ENCODE peak calls at places on chromosome 15, in four cellular contexts. E is MM.1S, G is cardiac muscle cell, V is gastrocnemius medialis. S is an unnamed sample.

GRCh38 chr15:48596841-48597240 is 48.7 kb downstream of the FBN1 start:
- DNase-seq in E (no peak), G (no peak), V (no peak), S (no peak)

GRCh38 chr15:53323197-53323596 is 436.3 kb downstream of the WDR72 start:
- DNase-seq in E (no peak), G (no peak), V (no peak), S (no peak)

GRCh38 chr15:76217029-76217866 is 94.0 kb downstream of the ETFA start:
- DNase-seq in E (no peak), G (peak), V (no peak), S (no peak)

GRCh38 chr15:47338771-47339170 is 378.5 kb upstream of the SEMA6D start:
- DNase-seq in E (no peak), G (no peak), V (no peak), S (no peak)

GRCh38 chr15:95475067-95475466 is 855.4 kb upstream of the NR2F2 start:
- DNase-seq in E (no peak), G (no peak), V (no peak), S (no peak)

GRCh38 chr15:55587321-55588069 is 650 bp downstream of the PYGO1 start:
- DNase-seq in E (peak), G (peak), V (no peak), S (no peak)

GRCh38 chr15:48059786-48060185 is 61.0 kb upstream of the SLC24A5 start:
- DNase-seq in E (no peak), G (peak), V (no peak), S (no peak)

GRCh38 chr15:43215961-43216360 is 4.9 kb downstream of the EPB42 start:
- DNase-seq in E (no peak), G (no peak), V (no peak), S (no peak)

GRCh38 chr15:82663186-82663600 is 16.0 kb upstream of the CPEB1 start:
- DNase-seq in E (peak), G (peak), V (no peak), S (peak)

GRCh38 chr15:70265466-70265978 is 167.8 kb upstream of the TLE3 start:
- DNase-seq in E (no peak), G (no peak), V (no peak), S (no peak)

GRCh38 chr15:95712785-95713184 is 617.7 kb upstream of the NR2F2 start:
- DNase-seq in E (no peak), G (no peak), V (no peak), S (no peak)

GRCh38 chr15:99249270-99249817 is at the start of gene TTC23:
- DNase-seq in E (no peak), G (peak), V (no peak), S (no peak)

GRCh38 chr15:61130945-61131597 is 98.0 kb downstream of the RORA start:
- DNase-seq in E (no peak), G (no peak), V (no peak), S (no peak)

GRCh38 chr15:80242132-80242769 is 9.8 kb downstream of the CTXND1 start:
- DNase-seq in E (peak), G (peak), V (no peak), S (peak)

GRCh38 chr15:37016287-37016686 is 84.1 kb downstream of the MEIS2 start:
- DNase-seq in E (no peak), G (peak), V (no peak), S (no peak)

GRCh38 chr15:94097567-94097966 is 133.8 kb upstream of the MCTP2 start:
- DNase-seq in E (no peak), G (no peak), V (no peak), S (no peak)

DNA sequence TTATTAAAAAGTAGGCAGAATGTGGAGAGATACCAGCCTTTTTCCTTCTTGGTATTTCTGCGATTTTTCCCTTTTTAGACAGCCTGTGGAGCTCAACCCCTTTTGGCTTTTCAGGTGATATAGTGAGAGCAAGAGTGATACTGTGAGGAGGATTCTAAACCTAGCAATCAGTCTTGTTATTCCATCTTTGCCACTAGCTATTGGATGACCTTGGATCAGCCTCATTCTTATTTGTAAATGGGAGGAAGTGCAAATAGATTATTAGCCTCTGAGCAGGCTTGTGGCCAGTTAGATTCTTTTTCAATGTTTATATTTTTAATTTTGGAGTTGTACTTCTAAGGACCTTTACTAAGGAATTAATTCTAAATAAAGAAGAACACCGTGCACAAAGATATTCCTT is 34.0 kb downstream of the IQGAP1 start:
- DNase-seq in E (no peak), G (no peak), V (no peak), S (no peak)
- TF ChIP-seq CTCF in E (no peak), G (no peak), V (no peak), S (no peak)

GRCh38 chr15:71752604-71753289 is 57.6 kb upstream of the NR2E3 start:
- DNase-seq in E (peak), G (peak), V (no peak), S (peak)
- TF ChIP-seq CTCF in E (peak), G (peak), V (peak), S (peak)

DNA sequence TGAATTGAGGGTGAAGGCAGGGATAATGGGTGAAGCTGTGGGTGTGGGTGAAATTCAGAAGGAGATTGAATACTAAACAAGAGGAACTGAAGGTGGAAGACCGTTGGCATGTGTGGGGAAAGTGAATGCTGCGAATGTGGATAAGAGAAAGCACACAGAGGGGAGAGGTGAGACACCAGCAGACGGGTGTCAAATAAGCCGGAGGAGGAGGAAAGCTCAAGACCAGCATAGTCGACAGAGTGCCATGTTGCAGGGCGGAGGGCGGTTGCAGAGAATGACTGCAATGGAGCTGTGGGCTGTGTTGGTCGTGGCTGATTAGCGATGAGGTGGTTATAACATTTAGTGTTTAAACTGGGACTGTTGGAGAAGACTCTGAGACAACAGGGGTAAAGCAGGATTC is 16.4 kb upstream of the HCN4 start:
- DNase-seq in E (no peak), G (no peak), V (no peak), S (no peak)
- TF ChIP-seq CTCF in E (no peak), G (no peak), V (no peak), S (no peak)

GRCh38 chr15:74955796-74956647 is 550 bp downstream of the RPP25 start:
- DNase-seq in E (peak), G (peak), V (peak), S (peak)
- TF ChIP-seq CTCF in E (peak), G (peak), V (peak), S (peak)

GRCh38 chr15:26365077-26365476 is 407.8 kb downstream of the GABRB3 start:
- DNase-seq in E (no peak), G (no peak), V (no peak), S (no peak)
- TF ChIP-seq CTCF in E (no peak), G (no peak), V (no peak), S (no peak)

DNA sequence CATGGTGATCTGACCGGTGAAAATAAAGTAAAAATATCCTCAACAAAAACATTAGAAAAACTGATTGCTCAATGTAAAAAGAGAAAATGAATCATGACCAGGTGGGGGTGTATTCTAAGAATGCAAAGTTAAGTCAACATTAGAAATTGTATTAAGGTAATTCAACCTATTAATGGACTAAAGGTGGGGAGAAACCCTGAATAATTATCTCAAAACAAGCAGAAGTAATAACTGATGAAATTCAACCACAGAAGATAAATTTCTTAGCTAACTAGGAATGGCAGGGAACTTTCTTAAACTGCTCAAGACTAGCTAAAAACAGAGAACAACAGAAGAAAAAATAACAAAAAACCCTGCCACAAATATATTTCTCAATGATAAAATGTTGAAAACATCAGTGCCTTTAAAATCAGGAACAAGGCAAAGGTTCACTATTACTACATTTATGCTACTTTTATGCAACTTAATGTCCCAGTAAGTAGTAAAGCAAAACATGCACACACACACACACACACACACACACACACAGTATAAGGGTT is 204.4 kb upstream of the THBS1 start:
- DNase-seq in E (no peak), G (peak), V (no peak), S (no peak)
- TF ChIP-seq CTCF in E (no peak), G (no peak), V (no peak), S (no peak)

GRCh38 chr15:40925495-40925862 is 3.7 kb upstream of the DLL4 start:
- DNase-seq in E (no peak), G (no peak), V (no peak), S (no peak)
- TF ChIP-seq CTCF in E (no peak), G (no peak), V (no peak), S (no peak)